ENCODE peak calls at places on chromosomes 1 and 21, in seven cellular contexts. M is IMR-90, T is lower lobe of right lung, F is adrenal gland, N is PC-9, W is Peyer's patch, A is kidney. X is an unnamed sample. For H3K4me1, the result is how much of the 10 kb centered on the place peaks cover.

GRCh38 chr21:42164064-42164789 is 54.7 kb upstream of the ABCG1 start:
- DNase-seq in M (no peak), T (peak), F (peak), N (no peak), W (peak), A (peak), X (peak)

GRCh38 chr1:232239557-232240468 is 390.1 kb downstream of the SIPA1L2 start:
- DNase-seq in M (no peak), T (no peak), F (no peak), N (no peak), W (no peak), A (no peak), X (no peak)

GRCh38 chr1:228420968-228421826 is 4.5 kb upstream of the TRIM17 start:
- DNase-seq in M (peak), T (no peak), F (no peak), N (peak), W (no peak), A (no peak), X (no peak)

GRCh38 chr1:229148041-229148671 is 122.8 kb upstream of the RAB4A start:
- DNase-seq in M (no peak), T (no peak), F (no peak), N (no peak), W (no peak), A (no peak), X (no peak)

GRCh38 chr1:13766906-13767564 is 67.0 kb downstream of the PRDM2 start:
- DNase-seq in M (peak), T (no peak), F (no peak), N (peak), W (no peak), A (no peak), X (no peak)

GRCh38 chr1:51231121-51231520 is 5.0 kb upstream of the RNF11 start:
- DNase-seq in M (peak), T (no peak), F (no peak), N (no peak), W (no peak), A (no peak), X (no peak)

GRCh38 chr1:230922620-230923019 is 54.3 kb upstream of the C1orf198 start:
- DNase-seq in M (no peak), T (no peak), F (no peak), N (no peak), W (no peak), A (no peak), X (no peak)

GRCh38 chr1:201506092-201506491 is 831 bp downstream of the CSRP1 start:
- DNase-seq in M (no peak), T (no peak), F (no peak), N (no peak), W (no peak), A (no peak), X (no peak)

GRCh38 chr1:86068126-86068805 is 88.3 kb downstream of the COL24A1 start:
- DNase-seq in M (peak), T (no peak), F (no peak), N (no peak), W (no peak), A (no peak), X (no peak)

GRCh38 chr21:46189213-46189958 is 5.1 kb upstream of the SPATC1L start:
- DNase-seq in M (peak), T (no peak), F (peak), N (no peak), W (peak), A (no peak), X (no peak)

GRCh38 chr1:213988639-213989070 is 882 bp downstream of the PROX1 start:
- DNase-seq in M (no peak), T (no peak), F (no peak), N (no peak), W (no peak), A (no peak), X (no peak)

GRCh38 chr1:167693425-167694045 is 28.2 kb upstream of the MPZL1 start:
- DNase-seq in M (no peak), T (no peak), F (no peak), N (no peak), W (no peak), A (no peak), X (no peak)

GRCh38 chr1:6783221-6783620 is 2.0 kb upstream of the CAMTA1 start:
- DNase-seq in M (no peak), T (no peak), F (no peak), N (no peak), W (no peak), A (no peak), X (no peak)

DNA sequence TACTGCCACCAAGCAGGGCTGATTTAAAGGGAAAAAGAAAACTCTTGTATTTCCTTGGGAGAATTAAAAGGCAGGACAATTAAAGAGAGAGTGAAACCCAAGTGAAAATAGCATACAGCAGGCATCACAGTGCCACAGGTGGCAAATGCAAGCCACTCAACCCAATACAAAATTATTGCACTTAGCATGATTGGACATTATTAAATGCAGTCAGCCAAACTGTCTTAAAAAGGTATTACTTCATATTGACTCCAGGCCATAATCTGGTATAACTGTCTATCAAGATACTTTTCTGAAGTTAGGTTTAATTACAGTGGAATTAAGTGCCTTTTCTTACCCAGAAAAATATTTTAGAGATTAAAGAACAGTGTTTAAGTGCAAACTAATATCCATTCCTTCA is 15.4 kb downstream of the SLC30A10 start:
- DNase-seq in M (no peak), T (no peak), F (no peak), N (no peak), W (no peak), A (no peak), X (no peak)
- H3K4me1 ChIP-seq in M (under half), T (under half), F (under half), N (under half), W (under half), A (under half), X (under half)

GRCh38 chr1:207459008-207459407 is 4.9 kb downstream of the CR2 start:
- DNase-seq in M (no peak), T (no peak), F (no peak), N (no peak), W (peak), A (no peak), X (no peak)

GRCh38 chr1:207454046-207454964 is at the start of gene CR2:
- DNase-seq in M (no peak), T (peak), F (no peak), N (peak), W (peak), A (peak), X (peak)

GRCh38 chr1:207455183-207455754 is 1.1 kb downstream of the CR2 start:
- DNase-seq in M (no peak), T (no peak), F (no peak), N (no peak), W (no peak), A (no peak), X (no peak)

GRCh38 chr1:207458409-207458808 is 4.3 kb downstream of the CR2 start:
- DNase-seq in M (no peak), T (no peak), F (no peak), N (no peak), W (no peak), A (no peak), X (no peak)

DNA sequence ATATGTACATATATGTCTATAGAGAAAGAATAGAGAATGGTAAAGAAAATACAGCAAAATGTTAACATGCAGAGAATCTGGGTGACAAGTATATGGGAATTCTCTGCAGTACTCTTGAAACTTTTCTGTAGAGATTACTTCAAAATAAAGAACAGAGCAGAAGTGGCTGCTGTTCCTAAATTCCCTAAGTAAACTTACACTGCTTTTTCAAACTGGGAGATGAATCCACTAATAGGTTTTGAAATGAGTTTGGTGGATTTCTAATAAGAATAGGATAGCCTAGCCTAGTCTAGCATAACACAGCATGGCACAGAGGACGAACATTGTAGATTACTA is 450 bp upstream of the CR2 start:
- DNase-seq in M (no peak), T (no peak), F (no peak), N (no peak), W (no peak), A (no peak), X (no peak)
- H3K4me3 ChIP-seq in M (no peak), T (peak), F (no peak), N (peak), W (no peak), A (peak), X (peak)

GRCh38 chr1:108046021-108046420 is 81.0 kb upstream of the VAV3 start:
- DNase-seq in M (no peak), T (no peak), F (no peak), N (peak), W (no peak), A (no peak), X (no peak)
- H3K4me1 ChIP-seq in M (under half), T (under half), F (under half), N (under half), W (under half), A (under half), X (under half)

GRCh38 chr1:38820860-38821259 is 38.7 kb downstream of the RRAGC start:
- DNase-seq in M (no peak), T (no peak), F (no peak), N (no peak), W (no peak), A (no peak), X (no peak)
- H3K4me3 ChIP-seq in M (no peak), T (no peak), F (no peak), N (no peak), W (no peak), A (no peak), X (no peak)

GRCh38 chr1:10624256-10625050 is 149.7 kb downstream of the PEX14 start:
- DNase-seq in M (no peak), T (peak), F (no peak), N (no peak), W (no peak), A (no peak), X (no peak)

GRCh38 chr1:10620776-10621175 is 146.0 kb downstream of the PEX14 start:
- DNase-seq in M (no peak), T (no peak), F (no peak), N (no peak), W (no peak), A (no peak), X (no peak)

GRCh38 chr1:10623391-10624145 is 148.8 kb downstream of the PEX14 start:
- DNase-seq in M (no peak), T (no peak), F (no peak), N (no peak), W (no peak), A (no peak), X (peak)

GRCh38 chr1:10621906-10622305 is 147.2 kb downstream of the PEX14 start:
- DNase-seq in M (no peak), T (no peak), F (no peak), N (no peak), W (no peak), A (no peak), X (no peak)

DNA sequence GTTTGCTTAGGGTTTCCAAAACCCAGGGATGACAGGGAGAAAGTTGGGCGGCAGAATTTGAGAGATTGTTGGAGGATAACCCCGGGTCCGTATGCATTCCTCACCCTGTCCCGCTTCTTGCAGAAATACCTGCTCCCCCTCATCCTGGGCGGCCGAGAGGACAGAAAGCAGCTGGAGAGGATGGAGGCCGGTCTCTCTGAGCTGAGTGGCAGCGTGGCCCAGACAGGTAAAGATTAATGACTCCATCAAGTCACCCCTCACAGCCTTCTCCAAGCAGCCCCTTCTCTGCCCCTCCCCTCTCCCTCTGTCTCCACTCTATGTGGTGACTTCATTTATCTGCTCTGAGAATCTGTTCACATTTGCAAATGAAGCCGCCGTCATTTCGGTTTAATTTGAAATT is 148.1 kb downstream of the PEX14 start:
- DNase-seq in M (no peak), T (no peak), F (no peak), N (no peak), W (no peak), A (no peak), X (no peak)
- H3K4me1 ChIP-seq in M (under half), T (under half), F (under half), N (under half), W (under half), A (under half), X (under half)